ENCODE peak calls at places on chromosome X, in seven cellular contexts. S is A549, A is IMR-90, Y is GM12878, H is lower leg skin, W is stomach, J is NB4. K is an unnamed sample.
A peak's percentile ranks its signal among the peaks of the same experiment; 100 is the strongest.

GRCh38 chrX:73850124-73851013 is 287.4 kb downstream of the CHIC1 start:
- DNase-seq in W (peak; percentile 45), J (peak; percentile 28), S (peak; percentile 53), A (peak; percentile 38), Y (peak; percentile 62), H (no peak), K (peak; percentile 73)

GRCh38 chrX:17040711-17041110 is 94.3 kb downstream of the REPS2 start:
- DNase-seq in A (no peak), H (no peak), Y (no peak), W (no peak), S (no peak), J (no peak), K (no peak)

GRCh38 chrX:136667446-136668168 is 19.6 kb downstream of the CD40LG start:
- DNase-seq in S (no peak), J (no peak), H (no peak), A (no peak), Y (no peak), W (no peak), K (no peak)

GRCh38 chrX:107154787-107155620 is 36.4 kb upstream of the RBM41 start:
- DNase-seq in Y (no peak), A (peak; percentile 9), H (no peak), J (peak; percentile 81), W (no peak), S (peak; percentile 30), K (no peak)

GRCh38 chrX:115183980-115184379 is 5.2 kb upstream of the RBMXL3 start:
- DNase-seq in S (peak; percentile 2), Y (no peak), A (peak; percentile 79), H (no peak), W (no peak), J (no peak), K (no peak)

GRCh38 chrX:84155938-84156337 is 32.1 kb downstream of the RPS6KA6 start:
- DNase-seq in H (no peak), W (no peak), S (no peak), A (peak; percentile 35), Y (no peak), J (no peak), K (no peak)

GRCh38 chrX:115952417-115953092 is 218.0 kb upstream of the AGTR2 start:
- DNase-seq in W (no peak), A (no peak), J (no peak), S (no peak), H (no peak), Y (no peak), K (no peak)

GRCh38 chrX:55489315-55490009 is at the start of gene USP51:
- DNase-seq in H (peak; percentile 17), W (peak; percentile 42), A (peak; percentile 51), Y (peak; percentile 16), J (peak; percentile 55), S (peak; percentile 11), K (peak; percentile 55)

GRCh38 chrX:46713672-46714487 is 45.0 kb downstream of the SLC9A7 start:
- DNase-seq in A (peak; percentile 22), Y (peak; percentile 82), H (no peak), S (no peak), W (no peak), J (no peak), K (no peak)

GRCh38 chrX:10512258-10512657 is 108.1 kb downstream of the MID1 start:
- DNase-seq in H (no peak), S (no peak), Y (no peak), W (no peak), J (no peak), A (peak; percentile 58), K (no peak)

GRCh38 chrX:16213970-16214369 is 46.7 kb downstream of the MAGEB17 start:
- DNase-seq in Y (no peak), A (no peak), J (no peak), H (no peak), S (no peak), W (no peak), K (no peak)

GRCh38 chrX:87425618-87426017 is 92.0 kb upstream of the KLHL4 start:
- DNase-seq in Y (no peak), A (no peak), J (no peak), W (no peak), S (no peak), H (no peak), K (no peak)
- TF ChIP-seq POLR2A in Y (no peak), A (no peak), J (no peak), W (no peak), S (no peak), H (no peak), K (no peak)

DNA sequence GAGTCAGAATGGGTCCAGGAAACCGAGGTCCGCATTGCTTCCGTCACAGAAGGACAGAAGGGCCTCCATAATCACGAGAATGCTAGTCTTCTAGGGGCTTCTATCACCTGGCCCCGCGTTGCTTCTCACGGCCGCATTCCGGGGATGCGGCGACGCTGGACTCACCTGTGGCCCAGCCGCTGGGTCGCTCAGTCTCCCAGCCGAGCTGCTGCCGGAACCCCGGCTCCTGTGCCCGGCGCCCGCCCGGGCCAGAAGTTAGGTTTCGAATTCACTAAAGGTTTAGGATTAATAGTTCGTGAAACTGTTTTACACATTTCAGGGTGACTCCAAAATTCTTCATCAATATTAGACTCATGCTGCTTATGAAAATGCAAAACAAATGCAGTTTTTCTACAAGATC is 31.7 kb upstream of the TMSB15A start:
- DNase-seq in S (no peak), J (no peak), Y (no peak), A (no peak), W (no peak), H (no peak), K (no peak)
- TF ChIP-seq POLR2A in S (no peak), J (no peak), Y (no peak), A (no peak), W (no peak), H (no peak), K (no peak)

GRCh38 chrX:119398587-119398973 is 556 bp upstream of the SLC25A43 start:
- DNase-seq in Y (no peak), A (no peak), S (peak; percentile 28), J (no peak), H (no peak), W (no peak), K (no peak)

GRCh38 chrX:119401569-119401968 is 2.4 kb downstream of the SLC25A43 start:
- DNase-seq in H (no peak), A (no peak), J (no peak), W (no peak), Y (no peak), S (no peak), K (no peak)

GRCh38 chrX:119402588-119402987 is 3.5 kb downstream of the SLC25A43 start:
- DNase-seq in W (no peak), Y (no peak), J (peak; percentile 53), H (no peak), A (no peak), S (no peak), K (no peak)

GRCh38 chrX:119399772-119400101 is 601 bp downstream of the SLC25A43 start:
- DNase-seq in J (no peak), Y (no peak), W (no peak), S (no peak), A (no peak), H (no peak), K (no peak)

GRCh38 chrX:119398974-119399771 is at the start of gene SLC25A43:
- DNase-seq in H (peak; percentile 15), S (peak; percentile 44), A (no peak), W (peak; percentile 49), J (peak; percentile 77), Y (no peak), K (peak; percentile 59)
- TF ChIP-seq POLR2A in H (no peak), S (peak; percentile 64), A (no peak), W (no peak), J (no peak), Y (peak; percentile 84), K (peak; percentile 61)

DNA sequence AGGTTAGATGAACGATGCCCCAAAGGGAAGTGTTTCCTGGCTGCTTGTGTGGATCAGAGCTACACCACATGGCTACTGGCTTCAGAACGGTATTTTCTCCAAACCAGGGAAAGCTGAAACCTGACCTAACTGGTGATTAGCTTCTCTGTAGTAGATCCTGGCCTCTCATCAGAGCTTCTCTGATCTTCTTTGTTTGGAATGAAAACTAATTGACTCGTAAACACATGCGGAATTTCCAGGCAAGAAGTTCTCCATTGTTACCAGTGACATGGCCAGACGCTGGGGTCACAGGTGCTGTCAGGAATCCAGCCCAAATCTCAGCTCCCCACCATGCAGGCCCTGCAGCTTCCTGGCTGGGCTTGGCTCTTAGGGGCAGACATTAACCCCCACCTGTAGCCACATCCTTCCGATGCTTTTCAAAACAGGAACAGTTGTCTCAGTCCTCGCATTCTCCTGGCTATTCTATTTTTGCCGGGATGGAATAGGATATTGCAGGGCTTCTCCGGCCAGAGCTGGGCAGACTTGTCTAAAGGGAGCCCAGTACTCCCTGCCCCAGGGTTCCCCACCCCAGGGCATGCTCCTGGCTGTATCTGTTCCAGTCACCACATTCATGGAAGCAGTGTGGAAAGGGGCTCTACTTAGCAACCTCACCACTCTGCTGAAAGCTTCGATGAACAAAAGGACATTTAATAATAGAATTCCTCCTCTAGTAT is 305.4 kb upstream of the F9 start:
- DNase-seq in S (no peak), J (no peak), A (no peak), Y (no peak), W (no peak), H (no peak), K (no peak)
- TF ChIP-seq POLR2A in S (no peak), J (no peak), A (no peak), Y (no peak), W (no peak), H (no peak), K (no peak)